ENCODE peak calls at places on chromosomes 16 and 17, in eight cellular contexts. One of them, this sample, is unnamed. For H3K4me1, the result is how much of the 10 kb centered on the place peaks cover.

GRCh38 chr17:29933379-29933778 is 3.4 kb upstream of the SSH2 start:
- DNase-seq in uterus: no peak
- DNase-seq in cardiac muscle cell: peak
- DNase-seq in A549: peak
- DNase-seq in mesenchymal stem cell: peak
- DNase-seq in left ventricle myocardium inferior: no peak
- DNase-seq in heart left ventricle: no peak
- DNase-seq in psoas muscle: no peak
- DNase-seq in this sample: no peak

GRCh38 chr17:81295678-81296381 is 723 bp upstream of the SLC38A10 start:
- DNase-seq in heart left ventricle: no peak
- DNase-seq in uterus: peak
- DNase-seq in mesenchymal stem cell: peak
- DNase-seq in psoas muscle: no peak
- DNase-seq in cardiac muscle cell: no peak
- DNase-seq in left ventricle myocardium inferior: no peak
- DNase-seq in A549: peak
- DNase-seq in this sample: peak

GRCh38 chr17:47604268-47604927 is 45.3 kb upstream of the KPNB1 start:
- DNase-seq in A549: no peak
- DNase-seq in cardiac muscle cell: no peak
- DNase-seq in left ventricle myocardium inferior: peak
- DNase-seq in uterus: no peak
- DNase-seq in psoas muscle: no peak
- DNase-seq in mesenchymal stem cell: peak
- DNase-seq in heart left ventricle: no peak
- DNase-seq in this sample: no peak

GRCh38 chr17:35912339-35912912 is 18.1 kb downstream of the RDM1 start:
- DNase-seq in left ventricle myocardium inferior: no peak
- DNase-seq in uterus: no peak
- DNase-seq in cardiac muscle cell: no peak
- DNase-seq in heart left ventricle: no peak
- DNase-seq in mesenchymal stem cell: no peak
- DNase-seq in A549: no peak
- DNase-seq in psoas muscle: no peak
- DNase-seq in this sample: no peak

GRCh38 chr17:28716740-28717577 is 709 bp downstream of the RAB34 start:
- DNase-seq in A549: peak
- DNase-seq in uterus: no peak
- DNase-seq in mesenchymal stem cell: peak
- DNase-seq in psoas muscle: peak
- DNase-seq in cardiac muscle cell: peak
- DNase-seq in heart left ventricle: peak
- DNase-seq in left ventricle myocardium inferior: peak
- DNase-seq in this sample: no peak

GRCh38 chr16:25192096-25192495 is 24.7 kb upstream of the AQP8 start:
- DNase-seq in heart left ventricle: no peak
- DNase-seq in A549: peak
- DNase-seq in cardiac muscle cell: no peak
- DNase-seq in left ventricle myocardium inferior: no peak
- DNase-seq in uterus: no peak
- DNase-seq in mesenchymal stem cell: no peak
- DNase-seq in psoas muscle: no peak
- DNase-seq in this sample: no peak

GRCh38 chr16:1011316-1012082 is 29.9 kb downstream of the SOX8 start:
- DNase-seq in cardiac muscle cell: no peak
- DNase-seq in heart left ventricle: no peak
- DNase-seq in psoas muscle: no peak
- DNase-seq in mesenchymal stem cell: no peak
- DNase-seq in A549: no peak
- DNase-seq in uterus: no peak
- DNase-seq in left ventricle myocardium inferior: no peak
- DNase-seq in this sample: no peak

GRCh38 chr17:49071106-49071505 is 61.5 kb upstream of the B4GALNT2 start:
- DNase-seq in mesenchymal stem cell: peak
- DNase-seq in heart left ventricle: no peak
- DNase-seq in uterus: no peak
- DNase-seq in psoas muscle: no peak
- DNase-seq in A549: no peak
- DNase-seq in cardiac muscle cell: no peak
- DNase-seq in left ventricle myocardium inferior: no peak
- DNase-seq in this sample: no peak

GRCh38 chr17:28325221-28325620 is 6.2 kb downstream of the TMEM97 start:
- DNase-seq in A549: no peak
- DNase-seq in psoas muscle: no peak
- DNase-seq in left ventricle myocardium inferior: no peak
- DNase-seq in uterus: no peak
- DNase-seq in mesenchymal stem cell: no peak
- DNase-seq in heart left ventricle: no peak
- DNase-seq in cardiac muscle cell: no peak
- DNase-seq in this sample: no peak

GRCh38 chr17:67256075-67256732 is 11.2 kb upstream of the HELZ start:
- DNase-seq in heart left ventricle: no peak
- DNase-seq in cardiac muscle cell: no peak
- DNase-seq in left ventricle myocardium inferior: no peak
- DNase-seq in A549: no peak
- DNase-seq in psoas muscle: no peak
- DNase-seq in mesenchymal stem cell: no peak
- DNase-seq in uterus: no peak
- DNase-seq in this sample: no peak

GRCh38 chr17:3475812-3476686 is at the start of gene ASPA:
- DNase-seq in mesenchymal stem cell: no peak
- DNase-seq in heart left ventricle: no peak
- DNase-seq in left ventricle myocardium inferior: no peak
- DNase-seq in psoas muscle: no peak
- DNase-seq in A549: no peak
- DNase-seq in cardiac muscle cell: no peak
- DNase-seq in uterus: no peak
- DNase-seq in this sample: no peak

GRCh38 chr17:48623583-48623982 is 2.6 kb downstream of the HOXB9 start:
- DNase-seq in left ventricle myocardium inferior: no peak
- DNase-seq in cardiac muscle cell: no peak
- DNase-seq in mesenchymal stem cell: peak
- DNase-seq in A549: no peak
- DNase-seq in psoas muscle: no peak
- DNase-seq in uterus: no peak
- DNase-seq in heart left ventricle: no peak
- DNase-seq in this sample: no peak

GRCh38 chr17:79036609-79037008 is 12.6 kb downstream of the C1QTNF1 start:
- DNase-seq in left ventricle myocardium inferior: no peak
- DNase-seq in psoas muscle: no peak
- DNase-seq in mesenchymal stem cell: peak
- DNase-seq in cardiac muscle cell: no peak
- DNase-seq in heart left ventricle: no peak
- DNase-seq in A549: peak
- DNase-seq in uterus: no peak
- DNase-seq in this sample: no peak

GRCh38 chr16:87947356-87948118 is 3.7 kb upstream of the BANP start:
- DNase-seq in heart left ventricle: no peak
- DNase-seq in left ventricle myocardium inferior: no peak
- DNase-seq in cardiac muscle cell: no peak
- DNase-seq in mesenchymal stem cell: no peak
- DNase-seq in A549: no peak
- DNase-seq in uterus: no peak
- DNase-seq in psoas muscle: no peak
- DNase-seq in this sample: no peak

GRCh38 chr16:50153648-50154368 is 702 bp downstream of the TENT4B start:
- DNase-seq in left ventricle myocardium inferior: peak
- DNase-seq in cardiac muscle cell: peak
- DNase-seq in psoas muscle: peak
- DNase-seq in mesenchymal stem cell: peak
- DNase-seq in A549: no peak
- DNase-seq in heart left ventricle: peak
- DNase-seq in uterus: peak
- DNase-seq in this sample: no peak

GRCh38 chr16:30096862-30097563 is 1.0 kb upstream of the YPEL3 start:
- DNase-seq in mesenchymal stem cell: no peak
- DNase-seq in heart left ventricle: peak
- DNase-seq in psoas muscle: no peak
- DNase-seq in A549: no peak
- DNase-seq in cardiac muscle cell: no peak
- DNase-seq in uterus: no peak
- DNase-seq in left ventricle myocardium inferior: no peak
- DNase-seq in this sample: no peak

GRCh38 chr17:12269751-12270150 is 249.1 kb downstream of the MAP2K4 start:
- DNase-seq in A549: no peak
- DNase-seq in heart left ventricle: no peak
- DNase-seq in uterus: no peak
- DNase-seq in cardiac muscle cell: no peak
- DNase-seq in mesenchymal stem cell: no peak
- DNase-seq in psoas muscle: no peak
- DNase-seq in left ventricle myocardium inferior: no peak
- DNase-seq in this sample: no peak

GRCh38 chr16:8869212-8869987 is 594 bp upstream of the CARHSP1 start:
- DNase-seq in mesenchymal stem cell: peak
- DNase-seq in psoas muscle: no peak
- DNase-seq in uterus: no peak
- DNase-seq in left ventricle myocardium inferior: no peak
- DNase-seq in A549: no peak
- DNase-seq in cardiac muscle cell: no peak
- DNase-seq in heart left ventricle: no peak
- DNase-seq in this sample: no peak

GRCh38 chr16:8866884-8867482 is 1.8 kb downstream of the CARHSP1 start:
- DNase-seq in uterus: peak
- DNase-seq in mesenchymal stem cell: peak
- DNase-seq in left ventricle myocardium inferior: no peak
- DNase-seq in A549: no peak
- DNase-seq in heart left ventricle: no peak
- DNase-seq in psoas muscle: no peak
- DNase-seq in cardiac muscle cell: peak
- DNase-seq in this sample: no peak

GRCh38 chr16:8866118-8866883 is 2.5 kb downstream of the CARHSP1 start:
- DNase-seq in cardiac muscle cell: peak
- DNase-seq in A549: no peak
- DNase-seq in left ventricle myocardium inferior: peak
- DNase-seq in mesenchymal stem cell: peak
- DNase-seq in heart left ventricle: no peak
- DNase-seq in psoas muscle: peak
- DNase-seq in uterus: peak
- DNase-seq in this sample: no peak

GRCh38 chr16:8867483-8868271 is 1.1 kb downstream of the CARHSP1 start:
- DNase-seq in mesenchymal stem cell: peak
- DNase-seq in heart left ventricle: no peak
- DNase-seq in A549: no peak
- DNase-seq in left ventricle myocardium inferior: peak
- DNase-seq in psoas muscle: peak
- DNase-seq in uterus: peak
- DNase-seq in cardiac muscle cell: peak
- DNase-seq in this sample: peak

GRCh38 chr16:8868272-8869211 is at the start of gene CARHSP1:
- DNase-seq in heart left ventricle: peak
- DNase-seq in left ventricle myocardium inferior: peak
- DNase-seq in mesenchymal stem cell: peak
- DNase-seq in psoas muscle: peak
- DNase-seq in uterus: peak
- DNase-seq in cardiac muscle cell: peak
- DNase-seq in A549: peak
- DNase-seq in this sample: peak
- H3K4me1 ChIP-seq in heart left ventricle: under half
- H3K4me1 ChIP-seq in left ventricle myocardium inferior: half or more
- H3K4me1 ChIP-seq in mesenchymal stem cell: under half
- H3K4me1 ChIP-seq in psoas muscle: under half
- H3K4me1 ChIP-seq in uterus: under half
- H3K4me1 ChIP-seq in cardiac muscle cell: under half
- H3K4me1 ChIP-seq in A549: half or more
- H3K4me1 ChIP-seq in this sample: under half

GRCh38 chr17:57405486-57406072 is 149.3 kb downstream of the MSI2 start:
- DNase-seq in cardiac muscle cell: no peak
- DNase-seq in mesenchymal stem cell: peak
- DNase-seq in heart left ventricle: no peak
- DNase-seq in psoas muscle: no peak
- DNase-seq in left ventricle myocardium inferior: no peak
- DNase-seq in uterus: no peak
- DNase-seq in A549: no peak
- DNase-seq in this sample: no peak

GRCh38 chr17:57404073-57404472 is 147.8 kb downstream of the MSI2 start:
- DNase-seq in uterus: no peak
- DNase-seq in psoas muscle: no peak
- DNase-seq in cardiac muscle cell: no peak
- DNase-seq in mesenchymal stem cell: no peak
- DNase-seq in heart left ventricle: no peak
- DNase-seq in A549: peak
- DNase-seq in left ventricle myocardium inferior: no peak
- DNase-seq in this sample: no peak

GRCh38 chr17:57403241-57403640 is 146.9 kb downstream of the MSI2 start:
- DNase-seq in mesenchymal stem cell: no peak
- DNase-seq in psoas muscle: no peak
- DNase-seq in A549: no peak
- DNase-seq in cardiac muscle cell: no peak
- DNase-seq in uterus: no peak
- DNase-seq in left ventricle myocardium inferior: no peak
- DNase-seq in heart left ventricle: no peak
- DNase-seq in this sample: no peak

GRCh38 chr17:57406131-57406980 is 150.0 kb downstream of the MSI2 start:
- DNase-seq in left ventricle myocardium inferior: no peak
- DNase-seq in heart left ventricle: no peak
- DNase-seq in A549: no peak
- DNase-seq in uterus: no peak
- DNase-seq in mesenchymal stem cell: peak
- DNase-seq in cardiac muscle cell: peak
- DNase-seq in psoas muscle: no peak
- DNase-seq in this sample: no peak

GRCh38 chr17:57404807-57405485 is 148.6 kb downstream of the MSI2 start:
- DNase-seq in cardiac muscle cell: no peak
- DNase-seq in heart left ventricle: no peak
- DNase-seq in mesenchymal stem cell: no peak
- DNase-seq in A549: no peak
- DNase-seq in uterus: no peak
- DNase-seq in psoas muscle: no peak
- DNase-seq in left ventricle myocardium inferior: no peak
- DNase-seq in this sample: no peak
- H3K4me1 ChIP-seq in cardiac muscle cell: half or more
- H3K4me1 ChIP-seq in heart left ventricle: half or more
- H3K4me1 ChIP-seq in mesenchymal stem cell: under half
- H3K4me1 ChIP-seq in A549: under half
- H3K4me1 ChIP-seq in uterus: under half
- H3K4me1 ChIP-seq in psoas muscle: half or more
- H3K4me1 ChIP-seq in left ventricle myocardium inferior: half or more
- H3K4me1 ChIP-seq in this sample: under half

GRCh38 chr16:70749006-70749678 is 51.8 kb downstream of the VAC14 start:
- DNase-seq in cardiac muscle cell: no peak
- DNase-seq in A549: no peak
- DNase-seq in uterus: no peak
- DNase-seq in mesenchymal stem cell: peak
- DNase-seq in psoas muscle: no peak
- DNase-seq in left ventricle myocardium inferior: no peak
- DNase-seq in heart left ventricle: peak
- DNase-seq in this sample: no peak
- H3K4me1 ChIP-seq in cardiac muscle cell: under half
- H3K4me1 ChIP-seq in A549: half or more
- H3K4me1 ChIP-seq in uterus: under half
- H3K4me1 ChIP-seq in mesenchymal stem cell: half or more
- H3K4me1 ChIP-seq in psoas muscle: half or more
- H3K4me1 ChIP-seq in left ventricle myocardium inferior: half or more
- H3K4me1 ChIP-seq in heart left ventricle: half or more
- H3K4me1 ChIP-seq in this sample: half or more

GRCh38 chr16:84833142-84833495 is 13.3 kb downstream of the CRISPLD2 start:
- DNase-seq in psoas muscle: no peak
- DNase-seq in mesenchymal stem cell: no peak
- DNase-seq in uterus: no peak
- DNase-seq in cardiac muscle cell: no peak
- DNase-seq in A549: no peak
- DNase-seq in left ventricle myocardium inferior: no peak
- DNase-seq in heart left ventricle: no peak
- DNase-seq in this sample: no peak
- H3K4me1 ChIP-seq in psoas muscle: under half
- H3K4me1 ChIP-seq in mesenchymal stem cell: under half
- H3K4me1 ChIP-seq in uterus: half or more
- H3K4me1 ChIP-seq in cardiac muscle cell: under half
- H3K4me1 ChIP-seq in A549: under half
- H3K4me1 ChIP-seq in left ventricle myocardium inferior: half or more
- H3K4me1 ChIP-seq in heart left ventricle: half or more
- H3K4me1 ChIP-seq in this sample: under half

This sample was measured in lung.